ENCODE peak calls at places on chromosomes 4 and X, in five cellular contexts. F is central memory CD8-positive, alpha-beta T cell; H is AG09319; P is heart right ventricle; N is T1000. R is an unnamed sample.

GRCh38 chr4:170093978-170094377 is 4.2 kb upstream of the AADAT start:
- DNase-seq in F (no peak), H (no peak), P (no peak), N (no peak), R (no peak)

GRCh38 chr4:142267101-142267500 is 579.0 kb downstream of the INPP4B start:
- DNase-seq in F (no peak), H (no peak), P (no peak), N (no peak), R (no peak)

GRCh38 chrX:149860445-149860844 is 20.5 kb upstream of the MAGEA8 start:
- DNase-seq in F (no peak), H (no peak), P (no peak), N (no peak), R (no peak)

GRCh38 chrX:16958356-16958755 is 11.9 kb downstream of the REPS2 start:
- DNase-seq in F (no peak), H (no peak), P (no peak), N (no peak), R (no peak)

GRCh38 chr4:1243451-1244080 is 5.4 kb downstream of the CTBP1 start:
- DNase-seq in F (no peak), H (no peak), P (peak; percentile 11), N (no peak), R (no peak)

GRCh38 chrX:123720486-123720885 is 12.4 kb downstream of the THOC2 start:
- DNase-seq in F (no peak), H (no peak), P (no peak), N (no peak), R (no peak)

GRCh38 chrX:136143714-136144113 is 3.6 kb upstream of the FHL1 start:
- DNase-seq in F (no peak), H (no peak), P (no peak), N (no peak), R (no peak)

GRCh38 chrX:154712781-154713391 is 38.0 kb downstream of the GAB3 start:
- DNase-seq in F (no peak), H (no peak), P (no peak), N (no peak), R (no peak)

GRCh38 chr4:141275834-141276233 is 55.1 kb downstream of the ZNF330 start:
- DNase-seq in F (no peak), H (peak; percentile 24), P (no peak), N (peak; percentile 18), R (no peak)

GRCh38 chr4:33386761-33387160 is 2666.6 kb downstream of the PCDH7 start:
- DNase-seq in F (no peak), H (no peak), P (no peak), N (no peak), R (no peak)

GRCh38 chr4:10554694-10555093 is 97.5 kb upstream of the ZNF518B start:
- DNase-seq in F (no peak), H (peak; percentile 5), P (no peak), N (peak; percentile 30), R (peak; percentile 44)

GRCh38 chr4:83605216-83605615 is 69.3 kb downstream of the GPAT3 start:
- DNase-seq in F (no peak), H (no peak), P (no peak), N (no peak), R (no peak)

GRCh38 chr4:169030575-169030982 is 20.5 kb upstream of the CBR4 start:
- DNase-seq in F (no peak), H (no peak), P (no peak), N (no peak), R (no peak)

GRCh38 chr4:160595646-160596045 is 1492.8 kb downstream of the RAPGEF2 start:
- DNase-seq in F (no peak), H (no peak), P (no peak), N (no peak), R (no peak)

GRCh38 chr4:71186566-71187398 is 152.0 kb upstream of the SLC4A4 start:
- DNase-seq in F (no peak), H (no peak), P (peak; percentile 64), N (no peak), R (peak; percentile 56)

GRCh38 chrX:4830880-4831557 is 1117.6 kb upstream of the PRKX start:
- DNase-seq in F (no peak), H (no peak), P (no peak), N (no peak), R (no peak)

GRCh38 chr4:123892997-123893745 is 496.6 kb downstream of the SPRY1 start:
- DNase-seq in F (no peak), H (peak; percentile 40), P (no peak), N (no peak), R (no peak)

GRCh38 chr4:110091426-110091825 is 107.0 kb downstream of the ELOVL6 start:
- DNase-seq in F (no peak), H (peak; percentile 15), P (no peak), N (no peak), R (no peak)

GRCh38 chr4:164571593-164572385 is 182.1 kb upstream of the SMIM31 start:
- DNase-seq in F (no peak), H (no peak), P (no peak), N (no peak), R (no peak)

GRCh38 chr4:8709050-8709728 is 116.6 kb downstream of the CPZ start:
- DNase-seq in F (no peak), H (no peak), P (no peak), N (no peak), R (no peak)

GRCh38 chr4:133096972-133097371 is 52.1 kb upstream of the PCDH10 start:
- DNase-seq in F (no peak), H (no peak), P (no peak), N (no peak), R (no peak)

GRCh38 chr4:74822603-74823002 is 28.3 kb upstream of the BTC start:
- DNase-seq in F (no peak), H (no peak), P (no peak), N (no peak), R (no peak)

GRCh38 chr4:8115916-8116315 is 42.7 kb downstream of the ABLIM2 start:
- DNase-seq in F (no peak), H (no peak), P (no peak), N (no peak), R (no peak)

GRCh38 chr4:26248647-26249046 is 72.2 kb upstream of the RBPJ start:
- DNase-seq in F (no peak), H (peak; percentile 67), P (no peak), N (no peak), R (no peak)

GRCh38 chr4:137610960-137611359 is 78.7 kb upstream of the PCDH18 start:
- DNase-seq in F (no peak), H (no peak), P (no peak), N (no peak), R (no peak)

GRCh38 chr4:87419578-87420249 is 2.7 kb upstream of the NUDT9 start:
- DNase-seq in F (no peak), H (no peak), P (no peak), N (no peak), R (no peak)

GRCh38 chrX:46601283-46601682 is 27.7 kb downstream of the CHST7 start:
- DNase-seq in F (no peak), H (no peak), P (no peak), N (no peak), R (no peak)

GRCh38 chr4:27007507-27007906 is 146.9 kb downstream of the STIM2 start:
- DNase-seq in F (no peak), H (no peak), P (no peak), N (no peak), R (no peak)

GRCh38 chrX:13742397-13743176 is 8.0 kb downstream of the OFD1 start:
- DNase-seq in F (no peak), H (no peak), P (no peak), N (no peak), R (no peak)

GRCh38 chr4:121898150-121898549 is 27.9 kb upstream of the BBS7 start:
- DNase-seq in F (no peak), H (no peak), P (no peak), N (no peak), R (no peak)

GRCh38 chr4:66929748-66930147 is 615.6 kb downstream of the CENPC start:
- DNase-seq in F (no peak), H (no peak), P (no peak), N (no peak), R (no peak)

GRCh38 chrX:149631293-149632165 is at the start of gene TMEM185A:
- DNase-seq in F (peak; percentile 43), H (no peak), P (peak; percentile 79), N (peak; percentile 7), R (peak; percentile 71)

GRCh38 chr4:7967501-7968261 is 28.0 kb upstream of the AFAP1 start:
- DNase-seq in F (no peak), H (no peak), P (no peak), N (no peak), R (no peak)

GRCh38 chrX:30904186-30904585 is 15.1 kb upstream of the TAB3 start:
- DNase-seq in F (no peak), H (no peak), P (no peak), N (no peak), R (no peak)

GRCh38 chr4:150136481-150136880 is 58.2 kb downstream of the DCLK2 start:
- DNase-seq in F (no peak), H (no peak), P (no peak), N (no peak), R (no peak)